ENCODE peak calls at places on chromosome 16, in nine cellular contexts. One of them, this sample, is unnamed.

GRCh38 chr16:66935319-66936011 is at the start of gene CES2:
- DNase-seq in uterus: no peak
- DNase-seq in testis: peak; percentile 50
- DNase-seq in Caco-2: no peak
- DNase-seq in osteocyte: no peak
- DNase-seq in mammary epithelial cell: peak; percentile 85
- DNase-seq in body of pancreas: peak; percentile 74
- DNase-seq in fibroblast of lung: peak; percentile 46
- DNase-seq in HCT116: no peak
- DNase-seq in this sample: no peak

GRCh38 chr16:89017956-89018604 is 41.1 kb upstream of the CBFA2T3 start:
- DNase-seq in testis: no peak
- DNase-seq in mammary epithelial cell: no peak
- DNase-seq in uterus: no peak
- DNase-seq in body of pancreas: no peak
- DNase-seq in HCT116: no peak
- DNase-seq in fibroblast of lung: peak; percentile 14
- DNase-seq in osteocyte: no peak
- DNase-seq in Caco-2: no peak
- DNase-seq in this sample: no peak

GRCh38 chr16:704552-705380 is 835 bp downstream of the FBXL16 start:
- DNase-seq in uterus: no peak
- DNase-seq in HCT116: no peak
- DNase-seq in body of pancreas: no peak
- DNase-seq in testis: no peak
- DNase-seq in mammary epithelial cell: no peak
- DNase-seq in fibroblast of lung: no peak
- DNase-seq in osteocyte: no peak
- DNase-seq in Caco-2: no peak
- DNase-seq in this sample: no peak

GRCh38 chr16:73176577-73177013 is 128.7 kb upstream of the ZFHX3 start:
- DNase-seq in osteocyte: no peak
- DNase-seq in body of pancreas: no peak
- DNase-seq in Caco-2: peak; percentile 34
- DNase-seq in mammary epithelial cell: peak; percentile 89
- DNase-seq in uterus: no peak
- DNase-seq in fibroblast of lung: peak; percentile 89
- DNase-seq in HCT116: peak; percentile 48
- DNase-seq in testis: no peak
- DNase-seq in this sample: no peak

GRCh38 chr16:68700120-68700519 is 37.0 kb upstream of the CDH1 start:
- DNase-seq in mammary epithelial cell: no peak
- DNase-seq in body of pancreas: no peak
- DNase-seq in uterus: no peak
- DNase-seq in osteocyte: no peak
- DNase-seq in fibroblast of lung: peak; percentile 36
- DNase-seq in testis: no peak
- DNase-seq in HCT116: no peak
- DNase-seq in Caco-2: no peak
- DNase-seq in this sample: no peak

GRCh38 chr16:1183235-1183907 is 30.5 kb downstream of the CACNA1H start:
- DNase-seq in HCT116: no peak
- DNase-seq in mammary epithelial cell: no peak
- DNase-seq in uterus: peak; percentile 83
- DNase-seq in Caco-2: no peak
- DNase-seq in fibroblast of lung: peak; percentile 74
- DNase-seq in body of pancreas: no peak
- DNase-seq in testis: peak; percentile 50
- DNase-seq in osteocyte: peak; percentile 93
- DNase-seq in this sample: no peak

GRCh38 chr16:81873843-81874752 is 95.0 kb downstream of the PLCG2 start:
- DNase-seq in osteocyte: no peak
- DNase-seq in mammary epithelial cell: peak; percentile 27
- DNase-seq in body of pancreas: peak; percentile 64
- DNase-seq in testis: peak; percentile 53
- DNase-seq in fibroblast of lung: peak; percentile 20
- DNase-seq in uterus: peak; percentile 28
- DNase-seq in HCT116: peak; percentile 57
- DNase-seq in Caco-2: peak; percentile 75
- DNase-seq in this sample: peak; percentile 73

GRCh38 chr16:47213761-47214440 is 70.2 kb upstream of the NETO2 start:
- DNase-seq in osteocyte: no peak
- DNase-seq in fibroblast of lung: no peak
- DNase-seq in HCT116: no peak
- DNase-seq in uterus: no peak
- DNase-seq in Caco-2: no peak
- DNase-seq in mammary epithelial cell: peak; percentile 48
- DNase-seq in body of pancreas: no peak
- DNase-seq in testis: no peak
- DNase-seq in this sample: no peak

GRCh38 chr16:48492131-48492530 is 106.9 kb upstream of the SIAH1 start:
- DNase-seq in testis: no peak
- DNase-seq in osteocyte: no peak
- DNase-seq in mammary epithelial cell: peak; percentile 19
- DNase-seq in body of pancreas: no peak
- DNase-seq in HCT116: no peak
- DNase-seq in fibroblast of lung: no peak
- DNase-seq in uterus: no peak
- DNase-seq in Caco-2: no peak
- DNase-seq in this sample: no peak

GRCh38 chr16:785563-786535 is 2.3 kb downstream of the RPUSD1 start:
- DNase-seq in HCT116: no peak
- DNase-seq in fibroblast of lung: peak; percentile 36
- DNase-seq in uterus: peak; percentile 37
- DNase-seq in osteocyte: peak; percentile 90
- DNase-seq in mammary epithelial cell: no peak
- DNase-seq in body of pancreas: peak; percentile 70
- DNase-seq in testis: peak; percentile 73
- DNase-seq in Caco-2: peak; percentile 64
- DNase-seq in this sample: peak; percentile 89

GRCh38 chr16:84117482-84117843 is 721 bp upstream of the MBTPS1 start:
- DNase-seq in osteocyte: peak; percentile 73
- DNase-seq in fibroblast of lung: peak; percentile 33
- DNase-seq in Caco-2: no peak
- DNase-seq in uterus: no peak
- DNase-seq in body of pancreas: no peak
- DNase-seq in testis: peak; percentile 65
- DNase-seq in mammary epithelial cell: no peak
- DNase-seq in HCT116: no peak
- DNase-seq in this sample: no peak

GRCh38 chr16:69171325-69172095 is 15.5 kb upstream of the SNTB2 start:
- DNase-seq in testis: no peak
- DNase-seq in Caco-2: no peak
- DNase-seq in fibroblast of lung: peak; percentile 90
- DNase-seq in body of pancreas: no peak
- DNase-seq in uterus: no peak
- DNase-seq in HCT116: no peak
- DNase-seq in mammary epithelial cell: no peak
- DNase-seq in osteocyte: no peak
- DNase-seq in this sample: no peak

GRCh38 chr16:381788-382717 is at the start of gene PGAP6:
- DNase-seq in osteocyte: peak; percentile 86
- DNase-seq in fibroblast of lung: peak; percentile 32
- DNase-seq in HCT116: no peak
- DNase-seq in testis: peak; percentile 67
- DNase-seq in body of pancreas: peak; percentile 75
- DNase-seq in mammary epithelial cell: no peak
- DNase-seq in Caco-2: peak; percentile 80
- DNase-seq in uterus: peak; percentile 59
- DNase-seq in this sample: peak; percentile 88

GRCh38 chr16:19907161-19907992 is 22.7 kb upstream of the GPRC5B start:
- DNase-seq in osteocyte: peak; percentile 91
- DNase-seq in uterus: peak; percentile 59
- DNase-seq in mammary epithelial cell: peak; percentile 52
- DNase-seq in Caco-2: peak; percentile 75
- DNase-seq in body of pancreas: peak; percentile 74
- DNase-seq in fibroblast of lung: peak; percentile 47
- DNase-seq in HCT116: peak; percentile 62
- DNase-seq in testis: peak; percentile 79
- DNase-seq in this sample: peak; percentile 77

GRCh38 chr16:89602273-89602951 is 11.0 kb upstream of the DPEP1 start:
- DNase-seq in HCT116: peak; percentile 24
- DNase-seq in body of pancreas: no peak
- DNase-seq in mammary epithelial cell: peak; percentile 86
- DNase-seq in testis: peak; percentile 51
- DNase-seq in Caco-2: no peak
- DNase-seq in fibroblast of lung: peak; percentile 91
- DNase-seq in osteocyte: peak; percentile 91
- DNase-seq in uterus: peak; percentile 40
- DNase-seq in this sample: no peak

GRCh38 chr16:53081032-53081424 is 26.2 kb downstream of the CHD9 start:
- DNase-seq in mammary epithelial cell: no peak
- DNase-seq in fibroblast of lung: no peak
- DNase-seq in osteocyte: no peak
- DNase-seq in testis: no peak
- DNase-seq in uterus: no peak
- DNase-seq in HCT116: no peak
- DNase-seq in Caco-2: no peak
- DNase-seq in body of pancreas: no peak
- DNase-seq in this sample: no peak

DNA sequence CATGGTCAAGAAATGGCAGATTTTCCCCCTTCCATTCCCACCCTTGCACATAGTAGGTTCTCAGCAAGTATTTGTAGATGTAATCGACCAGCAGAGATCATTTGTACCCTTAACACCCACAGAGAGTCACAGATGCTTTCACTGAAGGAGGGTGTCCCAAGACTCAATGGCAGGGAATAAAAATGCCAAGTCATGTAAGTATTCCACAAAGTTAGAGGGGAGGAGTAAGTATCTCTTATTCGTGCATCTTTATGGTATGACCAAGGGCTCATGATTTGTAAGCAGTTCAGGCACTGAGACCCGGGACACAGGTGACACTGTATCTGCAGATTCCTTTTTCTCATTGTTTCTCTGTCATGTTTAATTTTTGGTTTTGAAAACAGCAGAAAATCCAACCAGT is 489.6 kb downstream of the MAF start:
- DNase-seq in HCT116: no peak
- DNase-seq in mammary epithelial cell: no peak
- DNase-seq in Caco-2: no peak
- DNase-seq in testis: no peak
- DNase-seq in osteocyte: no peak
- DNase-seq in uterus: no peak
- DNase-seq in fibroblast of lung: no peak
- DNase-seq in body of pancreas: no peak
- DNase-seq in this sample: no peak
- TF ChIP-seq CTCF in HCT116: no peak
- TF ChIP-seq CTCF in mammary epithelial cell: no peak
- TF ChIP-seq CTCF in Caco-2: no peak
- TF ChIP-seq CTCF in testis: no peak
- TF ChIP-seq CTCF in osteocyte: no peak
- TF ChIP-seq CTCF in uterus: no peak
- TF ChIP-seq CTCF in fibroblast of lung: no peak
- TF ChIP-seq CTCF in body of pancreas: no peak
- TF ChIP-seq CTCF in this sample: no peak

DNA sequence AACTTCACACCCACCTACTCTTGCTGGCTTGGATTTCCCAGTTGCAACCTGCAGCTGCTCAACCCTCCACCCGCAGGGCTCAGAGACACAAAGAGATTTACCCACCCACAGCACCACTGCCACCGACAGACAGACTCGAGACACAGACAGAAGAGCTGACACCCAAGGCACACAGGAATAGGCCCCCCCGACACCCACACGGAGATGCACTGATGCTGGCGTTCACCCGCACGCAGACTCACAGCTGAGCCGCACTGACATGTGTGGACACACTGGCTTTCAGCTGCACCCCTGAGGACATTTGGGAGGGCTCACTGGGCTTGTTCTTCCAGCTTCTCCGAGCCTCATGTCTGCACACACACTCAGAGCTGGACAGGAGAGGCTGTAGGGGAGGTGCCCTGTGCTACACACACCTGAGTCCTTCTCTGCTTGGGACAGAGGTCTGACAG is 8.2 kb downstream of the STX1B start:
- DNase-seq in testis: no peak
- DNase-seq in Caco-2: no peak
- DNase-seq in HCT116: no peak
- DNase-seq in uterus: no peak
- DNase-seq in fibroblast of lung: no peak
- DNase-seq in mammary epithelial cell: peak; percentile 20
- DNase-seq in body of pancreas: no peak
- DNase-seq in osteocyte: no peak
- DNase-seq in this sample: no peak
- TF ChIP-seq CTCF in testis: no peak
- TF ChIP-seq CTCF in Caco-2: no peak
- TF ChIP-seq CTCF in HCT116: no peak
- TF ChIP-seq CTCF in uterus: no peak
- TF ChIP-seq CTCF in fibroblast of lung: no peak
- TF ChIP-seq CTCF in mammary epithelial cell: no peak
- TF ChIP-seq CTCF in body of pancreas: no peak
- TF ChIP-seq CTCF in osteocyte: no peak
- TF ChIP-seq CTCF in this sample: no peak

GRCh38 chr16:70388281-70388680 is 41.6 kb downstream of the DDX19A start:
- DNase-seq in testis: no peak
- DNase-seq in uterus: no peak
- DNase-seq in Caco-2: no peak
- DNase-seq in body of pancreas: no peak
- DNase-seq in HCT116: no peak
- DNase-seq in fibroblast of lung: no peak
- DNase-seq in osteocyte: no peak
- DNase-seq in mammary epithelial cell: no peak
- DNase-seq in this sample: no peak
- TF ChIP-seq CTCF in testis: no peak
- TF ChIP-seq CTCF in uterus: no peak
- TF ChIP-seq CTCF in Caco-2: no peak
- TF ChIP-seq CTCF in body of pancreas: no peak
- TF ChIP-seq CTCF in HCT116: no peak
- TF ChIP-seq CTCF in fibroblast of lung: no peak
- TF ChIP-seq CTCF in osteocyte: no peak
- TF ChIP-seq CTCF in mammary epithelial cell: no peak
- TF ChIP-seq CTCF in this sample: no peak

GRCh38 chr16:87304951-87305350 is 12.2 kb downstream of the C16orf95 start:
- DNase-seq in Caco-2: no peak
- DNase-seq in body of pancreas: no peak
- DNase-seq in testis: no peak
- DNase-seq in mammary epithelial cell: no peak
- DNase-seq in HCT116: no peak
- DNase-seq in fibroblast of lung: no peak
- DNase-seq in osteocyte: no peak
- DNase-seq in uterus: no peak
- DNase-seq in this sample: no peak

GRCh38 chr16:87303962-87304521 is 13.2 kb downstream of the C16orf95 start:
- DNase-seq in Caco-2: no peak
- DNase-seq in uterus: no peak
- DNase-seq in mammary epithelial cell: no peak
- DNase-seq in fibroblast of lung: no peak
- DNase-seq in testis: no peak
- DNase-seq in osteocyte: no peak
- DNase-seq in HCT116: no peak
- DNase-seq in body of pancreas: no peak
- DNase-seq in this sample: no peak

GRCh38 chr16:87303431-87303930 is 13.7 kb downstream of the C16orf95 start:
- DNase-seq in testis: no peak
- DNase-seq in body of pancreas: no peak
- DNase-seq in HCT116: no peak
- DNase-seq in osteocyte: no peak
- DNase-seq in mammary epithelial cell: no peak
- DNase-seq in uterus: no peak
- DNase-seq in fibroblast of lung: peak; percentile 19
- DNase-seq in Caco-2: no peak
- DNase-seq in this sample: no peak

GRCh38 chr16:87308826-87309225 is 8.4 kb downstream of the C16orf95 start:
- DNase-seq in uterus: no peak
- DNase-seq in body of pancreas: no peak
- DNase-seq in fibroblast of lung: no peak
- DNase-seq in mammary epithelial cell: no peak
- DNase-seq in HCT116: no peak
- DNase-seq in Caco-2: no peak
- DNase-seq in testis: no peak
- DNase-seq in osteocyte: no peak
- DNase-seq in this sample: no peak

GRCh38 chr16:87305505-87306391 is 11.4 kb downstream of the C16orf95 start:
- DNase-seq in uterus: no peak
- DNase-seq in body of pancreas: no peak
- DNase-seq in Caco-2: no peak
- DNase-seq in testis: no peak
- DNase-seq in fibroblast of lung: no peak
- DNase-seq in osteocyte: no peak
- DNase-seq in mammary epithelial cell: peak; percentile 41
- DNase-seq in HCT116: no peak
- DNase-seq in this sample: no peak
- TF ChIP-seq CTCF in uterus: no peak
- TF ChIP-seq CTCF in body of pancreas: no peak
- TF ChIP-seq CTCF in Caco-2: no peak
- TF ChIP-seq CTCF in testis: no peak
- TF ChIP-seq CTCF in fibroblast of lung: no peak
- TF ChIP-seq CTCF in osteocyte: no peak
- TF ChIP-seq CTCF in mammary epithelial cell: peak; percentile 46
- TF ChIP-seq CTCF in HCT116: no peak
- TF ChIP-seq CTCF in this sample: no peak

This sample was measured in upper lobe of right lung.